ENCODE peak calls at places on chromosome 2, in four cellular contexts. N, Y, S and W are unnamed samples.

GRCh38 chr2:188291142-188291616 is 495 bp upstream of the GULP1 start:
- DNase-seq in N (no peak), Y (peak; percentile 44), S (peak; percentile 2), W (no peak)

GRCh38 chr2:121825003-121825950 is 69.8 kb downstream of the TSN start:
- DNase-seq in N (no peak), Y (no peak), S (no peak), W (no peak)

GRCh38 chr2:55490554-55490953 is 29.0 kb upstream of the CFAP36 start:
- DNase-seq in N (no peak), Y (peak; percentile 75), S (peak; percentile 65), W (peak; percentile 79)

GRCh38 chr2:219631925-219632757 is 4.7 kb downstream of the SLC4A3 start:
- DNase-seq in N (no peak), Y (no peak), S (no peak), W (no peak)

GRCh38 chr2:146602383-146602782 is 1242.4 kb upstream of the ACVR2A start:
- DNase-seq in N (no peak), Y (peak; percentile 63), S (peak; percentile 44), W (no peak)

GRCh38 chr2:174012347-174013309 is 47.5 kb upstream of the SP3 start:
- DNase-seq in N (no peak), Y (peak; percentile 60), S (no peak), W (peak; percentile 89)

GRCh38 chr2:225113356-225114015 is 71.2 kb upstream of the DOCK10 start:
- DNase-seq in N (no peak), Y (no peak), S (no peak), W (no peak)

GRCh38 chr2:158984554-158985207 is 16.2 kb downstream of the TANC1 start:
- DNase-seq in N (no peak), Y (no peak), S (no peak), W (no peak)

GRCh38 chr2:230793573-230794359 is 71.0 kb upstream of the ITM2C start:
- DNase-seq in N (no peak), Y (peak; percentile 100), S (peak; percentile 100), W (peak; percentile 78)

GRCh38 chr2:217800433-217801114 is 202.2 kb downstream of the TNS1 start:
- DNase-seq in N (no peak), Y (no peak), S (no peak), W (peak; percentile 52)

GRCh38 chr2:31075393-31075792 is 62.8 kb downstream of the GALNT14 start:
- DNase-seq in N (no peak), Y (no peak), S (no peak), W (no peak)

GRCh38 chr2:171210864-171211431 is 50.3 kb upstream of the TLK1 start:
- DNase-seq in N (peak; percentile 58), Y (peak; percentile 6), S (no peak), W (no peak)

GRCh38 chr2:31287681-31288080 is 53.7 kb downstream of the EHD3 start:
- DNase-seq in N (no peak), Y (no peak), S (no peak), W (no peak)

GRCh38 chr2:29068513-29068912 is 5.8 kb downstream of the PCARE start:
- DNase-seq in N (no peak), Y (no peak), S (no peak), W (no peak)

GRCh38 chr2:156192468-156192867 is 140.1 kb downstream of the NR4A2 start:
- DNase-seq in N (peak; percentile 3), Y (no peak), S (no peak), W (no peak)

GRCh38 chr2:46707909-46708308 is 207.7 kb downstream of the MCFD2 start:
- DNase-seq in N (no peak), Y (no peak), S (no peak), W (no peak)

GRCh38 chr2:46705663-46706062 is 209.9 kb downstream of the MCFD2 start:
- DNase-seq in N (no peak), Y (no peak), S (no peak), W (no peak)

GRCh38 chr2:46704593-46704992 is 211.0 kb downstream of the MCFD2 start:
- DNase-seq in N (no peak), Y (no peak), S (no peak), W (no peak)

GRCh38 chr2:46708492-46708891 is 207.1 kb downstream of the MCFD2 start:
- DNase-seq in N (no peak), Y (no peak), S (no peak), W (no peak)

DNA sequence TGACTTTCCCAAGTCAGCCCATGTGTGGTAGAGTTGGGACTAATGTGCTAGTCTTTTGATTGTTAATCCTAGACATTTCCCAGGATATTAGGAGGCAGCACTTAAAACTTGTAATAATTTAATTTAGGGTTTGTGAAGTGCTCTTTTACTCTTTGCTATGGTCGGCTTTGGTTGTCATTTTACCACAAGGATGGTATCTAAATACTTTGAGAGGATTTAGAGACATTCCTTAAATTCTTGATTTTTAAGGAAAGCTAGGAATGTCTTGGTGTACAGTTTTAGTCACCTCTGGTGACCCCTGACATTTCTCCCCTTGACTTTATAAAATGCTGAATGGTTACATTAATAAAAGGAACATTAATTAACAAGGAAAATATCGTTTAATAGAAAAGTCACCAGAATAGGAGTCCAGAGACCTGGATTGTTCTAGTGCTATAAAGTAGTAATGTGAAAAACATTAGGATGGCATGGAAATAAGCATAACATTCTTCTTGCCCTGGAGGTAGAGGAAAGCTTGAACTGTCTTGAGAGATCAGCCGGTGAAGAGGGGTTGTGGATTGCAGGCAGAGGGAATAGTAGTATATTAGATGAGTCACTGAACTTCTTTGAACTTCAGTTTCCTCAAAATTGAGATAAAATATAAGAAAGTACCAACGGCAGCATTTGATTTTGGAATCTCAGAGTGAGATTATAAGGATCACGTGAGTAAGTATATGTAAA is 209.2 kb downstream of the MCFD2 start:
- DNase-seq in N (no peak), Y (peak; percentile 48), S (no peak), W (no peak)
- H3K4me1 ChIP-seq in N (peaks cover 6% of the 10 kb centered on the region), Y (peaks cover 14% of the 10 kb centered on the region), S (peaks cover 35% of the 10 kb centered on the region), W (peaks cover 76% of the 10 kb centered on the region)

GRCh38 chr2:25257931-25258771 is 83.6 kb downstream of the DNMT3A start:
- DNase-seq in N (no peak), Y (no peak), S (no peak), W (peak; percentile 35)
- TF ChIP-seq CTCF in N (no peak), Y (no peak), S (no peak), W (no peak)

DNA sequence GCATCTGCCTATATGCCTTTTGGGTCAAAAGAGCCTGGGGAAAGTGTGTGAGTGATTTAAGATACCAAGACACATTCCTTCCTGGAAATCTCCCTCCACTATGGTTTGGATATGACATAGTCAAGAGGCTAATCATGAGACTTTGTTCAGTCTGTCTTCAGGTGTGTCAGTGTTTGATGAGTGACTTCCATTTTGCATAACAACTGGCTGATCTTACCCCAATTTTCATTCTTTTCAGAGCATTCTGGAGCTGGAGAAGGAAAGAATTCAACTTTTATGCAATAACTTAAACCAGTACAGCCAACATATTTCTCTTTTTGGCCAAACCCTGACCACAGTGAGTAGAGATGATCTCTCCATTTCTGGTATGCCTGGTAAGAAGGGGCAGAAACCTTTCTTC is 39.4 kb downstream of the SPC25 start:
- DNase-seq in N (no peak), Y (no peak), S (peak; percentile 6), W (no peak)
- H3K4me1 ChIP-seq in N (no peaks in the 10 kb centered on the region), Y (no peaks in the 10 kb centered on the region), S (no peaks in the 10 kb centered on the region), W (peaks cover 16% of the 10 kb centered on the region)

GRCh38 chr2:60980031-60980815 is 37.3 kb upstream of the PEX13 start:
- DNase-seq in N (no peak), Y (no peak), S (no peak), W (no peak)
- TF ChIP-seq CTCF in N (no peak), Y (no peak), S (no peak), W (no peak)

GRCh38 chr2:46716806-46717732 is 198.5 kb downstream of the MCFD2 start:
- DNase-seq in N (no peak), Y (peak; percentile 45), S (no peak), W (no peak)
- H3K4me1 ChIP-seq in N (peaks cover 8% of the 10 kb centered on the region), Y (peaks cover 16% of the 10 kb centered on the region), S (peaks cover 41% of the 10 kb centered on the region), W (peaks cover 61% of the 10 kb centered on the region)